ENCODE peak calls at places on chromosomes 12 and 14, in four cellular contexts. P is left lung, E is uterus, O is tibial nerve. H is an unnamed sample.

GRCh38 chr12:119340604-119341003 is 6.1 kb downstream of the CCDC60 start:
- DNase-seq in P (no peak), E (no peak), O (no peak), H (no peak)

GRCh38 chr12:6871052-6871957 is 1.8 kb downstream of the SPSB2 start:
- DNase-seq in P (peak; percentile 73), E (no peak), O (no peak), H (no peak)

GRCh38 chr14:106802413-106803364 is 1276.3 kb downstream of the TMEM121 start:
- DNase-seq in P (no peak), E (no peak), O (no peak), H (no peak)

GRCh38 chr12:5140190-5140589 is 96.5 kb downstream of the KCNA5 start:
- DNase-seq in P (no peak), E (no peak), O (no peak), H (no peak)

GRCh38 chr12:53090559-53090958 is 6.9 kb upstream of the IGFBP6 start:
- DNase-seq in P (no peak), E (no peak), O (no peak), H (no peak)

GRCh38 chr14:77862154-77862783 is 62.4 kb downstream of the ADCK1 start:
- DNase-seq in P (peak; percentile 70), E (peak; percentile 46), O (peak; percentile 71), H (peak; percentile 35)

GRCh38 chr12:55728185-55728931 is 451 bp downstream of the CD63 start:
- DNase-seq in P (peak; percentile 87), E (peak; percentile 83), O (peak; percentile 67), H (peak; percentile 78)

GRCh38 chr12:20486233-20486632 is 117.9 kb downstream of the PDE3A start:
- DNase-seq in P (no peak), E (no peak), O (no peak), H (no peak)

GRCh38 chr12:92360543-92360942 is 214.9 kb upstream of the BTG1 start:
- DNase-seq in P (no peak), E (no peak), O (no peak), H (no peak)

GRCh38 chr14:88271205-88271604 is 51.9 kb downstream of the KCNK10 start:
- DNase-seq in P (no peak), E (no peak), O (no peak), H (no peak)

GRCh38 chr12:73892181-73892580 is 645.5 kb upstream of the ATXN7L3B start:
- DNase-seq in P (no peak), E (no peak), O (no peak), H (no peak)

GRCh38 chr12:47530050-47530449 is 175.8 kb downstream of the RPAP3 start:
- DNase-seq in P (no peak), E (no peak), O (no peak), H (no peak)

GRCh38 chr12:88417531-88417930 is 162.7 kb downstream of the KITLG start:
- DNase-seq in P (no peak), E (no peak), O (no peak), H (no peak)

GRCh38 chr12:108255203-108255602 is 83.9 kb downstream of the CMKLR1 start:
- DNase-seq in P (no peak), E (no peak), O (no peak), H (no peak)

GRCh38 chr14:22692194-22692593 is 48.0 kb upstream of the OR6J1 start:
- DNase-seq in P (no peak), E (no peak), O (no peak), H (no peak)

GRCh38 chr14:73745571-73746539 is 31.7 kb upstream of the PNMA1 start:
- DNase-seq in P (no peak), E (no peak), O (no peak), H (no peak)

GRCh38 chr12:113235976-113236375 is 14.7 kb downstream of the TPCN1 start:
- DNase-seq in P (peak; percentile 18), E (no peak), O (no peak), H (no peak)

GRCh38 chr12:129550353-129550752 is 353.5 kb downstream of the TMEM132D start:
- DNase-seq in P (peak; percentile 45), E (no peak), O (no peak), H (no peak)

GRCh38 chr14:104428333-104428851 is 151.2 kb upstream of the C14orf180 start:
- DNase-seq in P (no peak), E (no peak), O (no peak), H (peak; percentile 45)

GRCh38 chr12:131565256-131566005 is 145.5 kb upstream of the SFSWAP start:
- DNase-seq in P (no peak), E (no peak), O (no peak), H (no peak)

GRCh38 chr14:31489680-31490079 is 1.8 kb upstream of the GPR33 start:
- DNase-seq in P (no peak), E (no peak), O (no peak), H (no peak)

GRCh38 chr12:7303230-7303629 is 642 bp upstream of the ACSM4 start:
- DNase-seq in P (no peak), E (no peak), O (no peak), H (no peak)

DNA sequence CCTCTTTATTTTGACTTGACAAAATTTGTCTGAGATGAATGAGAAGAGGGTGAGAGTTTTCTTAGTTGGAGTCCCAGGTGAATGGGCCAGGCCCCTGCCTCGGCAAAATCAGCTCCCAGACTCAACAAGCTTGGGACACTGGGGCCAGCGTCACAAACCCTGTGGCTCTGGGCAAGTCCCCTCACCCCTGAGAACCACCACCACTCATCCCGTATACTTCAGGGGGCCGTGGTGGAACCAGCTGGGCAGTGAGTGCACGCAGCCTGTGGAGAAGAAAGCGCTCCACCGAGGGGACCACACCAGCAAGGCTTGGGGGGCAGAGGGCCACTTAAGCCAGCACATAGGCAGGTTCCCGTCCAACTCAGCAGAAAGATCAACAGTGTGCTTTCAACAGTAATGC is 40.2 kb downstream of the DEGS2 start:
- DNase-seq in P (no peak), E (no peak), O (no peak), H (no peak)
- TF ChIP-seq CTCF in P (no peak), E (no peak), O (no peak), H (no peak)

GRCh38 chr14:36522972-36523685 is 3.1 kb upstream of the NKX2-1 start:
- DNase-seq in P (no peak), E (no peak), O (no peak), H (no peak)

GRCh38 chr14:36524874-36525745 is 5.1 kb upstream of the NKX2-1 start:
- DNase-seq in P (peak; percentile 68), E (no peak), O (no peak), H (no peak)

GRCh38 chr14:36522347-36522971 is 2.4 kb upstream of the NKX2-1 start:
- DNase-seq in P (no peak), E (no peak), O (no peak), H (no peak)

GRCh38 chr14:36525746-36526099 is 5.7 kb upstream of the NKX2-1 start:
- DNase-seq in P (no peak), E (no peak), O (no peak), H (no peak)

DNA sequence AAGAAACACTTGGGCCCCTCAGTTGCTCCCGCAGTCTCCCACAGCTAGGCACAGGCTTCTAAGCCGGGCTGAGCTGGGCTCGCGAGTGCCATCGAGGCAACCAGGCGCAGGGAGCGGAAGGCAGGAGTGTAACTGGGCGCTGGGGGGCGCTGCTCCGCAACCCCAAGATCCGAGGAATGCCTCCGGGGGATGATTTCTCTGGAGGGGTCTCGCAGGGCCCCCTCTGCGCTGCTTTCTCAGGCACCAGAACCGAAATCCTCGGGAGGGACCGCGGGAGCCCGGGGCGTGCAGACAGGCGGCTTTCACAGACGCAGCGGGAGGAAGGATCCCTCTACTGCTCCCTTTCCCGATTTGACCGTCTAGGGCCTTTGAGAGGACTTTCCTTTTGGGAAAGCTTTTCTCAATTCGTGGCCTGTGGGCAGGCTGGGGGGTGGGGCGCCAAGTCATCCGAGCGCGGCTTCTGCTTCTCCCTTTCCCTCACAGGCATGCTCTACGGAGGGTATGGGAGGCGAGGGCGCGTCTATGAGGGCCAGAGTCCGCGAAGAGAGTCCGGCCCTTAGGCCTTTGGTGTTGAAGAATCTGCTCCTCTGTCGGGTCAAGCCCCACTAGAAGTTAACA is 4.3 kb upstream of the NKX2-1 start:
- DNase-seq in P (peak; percentile 39), E (no peak), O (no peak), H (no peak)
- TF ChIP-seq CTCF in P (no peak), E (no peak), O (no peak), H (no peak)

DNA sequence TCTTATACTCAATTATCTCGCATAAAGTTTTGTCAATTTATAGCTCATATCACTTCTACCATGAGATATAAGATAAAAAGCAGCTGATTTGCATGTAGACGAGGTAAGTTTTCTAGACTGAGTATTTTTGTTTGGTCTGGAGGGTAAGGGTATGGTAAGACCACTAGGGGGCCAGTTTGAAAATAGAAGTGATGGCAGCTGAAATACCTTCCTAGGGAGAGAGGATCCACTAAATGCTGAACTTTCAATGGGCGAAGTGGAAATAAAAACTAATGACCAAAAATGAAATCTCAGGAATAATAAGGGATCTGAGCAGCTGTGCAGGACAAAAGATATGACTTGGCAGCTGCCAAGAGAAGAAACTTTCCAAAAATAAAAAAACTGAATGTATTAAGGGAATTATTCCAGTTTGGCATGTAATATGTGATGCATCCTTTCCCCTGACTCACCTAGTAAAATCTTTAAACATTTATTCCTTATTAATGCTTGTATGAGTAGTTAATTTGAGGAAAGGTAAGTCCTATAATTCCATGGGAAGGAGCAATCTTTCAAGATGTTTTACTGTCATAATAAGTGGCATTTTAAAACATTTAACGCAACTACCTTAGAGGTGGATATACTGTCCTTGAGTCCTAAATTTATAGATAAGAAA is 754.5 kb downstream of the C12orf50 start:
- DNase-seq in P (no peak), E (no peak), O (no peak), H (no peak)
- TF ChIP-seq CTCF in P (no peak), E (no peak), O (peak; percentile 22), H (no peak)

DNA sequence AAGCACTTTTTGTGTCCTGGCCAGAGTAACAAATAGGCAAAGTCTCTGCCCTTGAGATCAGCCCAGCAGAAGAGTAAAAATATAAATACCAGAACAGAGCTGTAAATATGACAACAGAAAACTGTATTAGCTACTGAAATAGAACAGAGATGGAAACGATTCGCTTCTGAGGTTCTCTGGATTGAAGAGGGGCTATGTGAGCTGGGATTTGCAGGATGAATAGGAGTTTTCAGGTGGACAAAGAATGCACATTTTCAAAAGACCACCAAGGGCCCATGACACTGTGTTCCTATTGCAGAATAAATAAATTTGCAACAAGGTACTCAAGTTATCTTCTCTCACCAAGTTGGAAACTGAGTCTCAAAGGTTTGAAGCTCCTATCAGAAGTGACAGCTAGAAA is 176.6 kb downstream of the BCL11B start:
- DNase-seq in P (no peak), E (no peak), O (no peak), H (no peak)
- TF ChIP-seq CTCF in P (no peak), E (no peak), O (no peak), H (no peak)

DNA sequence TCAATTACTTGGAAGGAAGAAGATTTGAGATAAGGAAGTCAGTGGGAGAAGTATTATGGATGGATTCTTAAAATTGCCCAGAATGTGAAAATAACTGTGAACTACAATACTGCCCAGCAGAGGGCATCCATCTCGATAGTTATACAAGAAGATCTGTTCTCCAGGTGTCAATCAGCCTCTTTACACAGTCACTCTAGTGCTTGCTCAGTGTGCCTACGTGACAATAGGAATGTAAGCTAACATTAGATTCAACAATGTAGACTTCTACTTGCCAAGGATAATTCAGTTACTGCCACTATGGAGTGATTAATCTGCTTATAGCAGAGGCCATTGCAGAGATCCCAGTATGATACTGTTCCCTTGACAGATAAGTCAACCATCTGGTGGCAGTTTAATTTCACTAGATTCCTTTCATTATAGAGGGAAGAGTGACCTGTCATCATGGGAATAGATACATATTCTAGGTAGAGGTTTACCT is 10.6 kb upstream of the MAP4K5 start:
- DNase-seq in P (no peak), E (peak; percentile 26), O (no peak), H (no peak)
- TF ChIP-seq CTCF in P (peak; percentile 48), E (peak; percentile 40), O (peak; percentile 53), H (peak; percentile 62)